ENCODE peak calls at places on chromosome 17, in six cellular contexts. One of them, this sample, is unnamed.

GRCh38 chr17:10197362-10197720 is 1.1 kb downstream of the GAS7 start:
- DNase-seq in heart left ventricle: no peak
- DNase-seq in hippocampal formation: no peak
- DNase-seq in ovary: peak
- DNase-seq in fibroblast of lung: no peak
- DNase-seq in psoas muscle: no peak
- DNase-seq in this sample: no peak

GRCh38 chr17:72089453-72089987 is 31.3 kb upstream of the SOX9 start:
- DNase-seq in heart left ventricle: no peak
- DNase-seq in fibroblast of lung: no peak
- DNase-seq in psoas muscle: no peak
- DNase-seq in ovary: no peak
- DNase-seq in hippocampal formation: no peak
- DNase-seq in this sample: no peak

GRCh38 chr17:41521574-41522261 is 3.0 kb upstream of the KRT15 start:
- DNase-seq in hippocampal formation: no peak
- DNase-seq in fibroblast of lung: peak
- DNase-seq in ovary: no peak
- DNase-seq in heart left ventricle: no peak
- DNase-seq in psoas muscle: no peak
- DNase-seq in this sample: peak

GRCh38 chr17:79633154-79633553 is 22.3 kb upstream of the RBFOX3 start:
- DNase-seq in psoas muscle: peak
- DNase-seq in fibroblast of lung: no peak
- DNase-seq in ovary: peak
- DNase-seq in hippocampal formation: no peak
- DNase-seq in heart left ventricle: no peak
- DNase-seq in this sample: no peak

GRCh38 chr17:76556759-76557367 is 17.0 kb downstream of the PRCD start:
- DNase-seq in heart left ventricle: no peak
- DNase-seq in ovary: no peak
- DNase-seq in fibroblast of lung: peak
- DNase-seq in psoas muscle: no peak
- DNase-seq in hippocampal formation: no peak
- DNase-seq in this sample: no peak

GRCh38 chr17:55520402-55520801 is 9.2 kb upstream of the SMIM36 start:
- DNase-seq in hippocampal formation: no peak
- DNase-seq in fibroblast of lung: no peak
- DNase-seq in ovary: no peak
- DNase-seq in psoas muscle: no peak
- DNase-seq in heart left ventricle: no peak
- DNase-seq in this sample: no peak

GRCh38 chr17:7634384-7634783 is 4.4 kb downstream of the SHBG start:
- DNase-seq in hippocampal formation: no peak
- DNase-seq in fibroblast of lung: peak
- DNase-seq in heart left ventricle: peak
- DNase-seq in ovary: peak
- DNase-seq in psoas muscle: no peak
- DNase-seq in this sample: no peak

GRCh38 chr17:8289103-8289397 is 580 bp downstream of the RANGRF start:
- DNase-seq in hippocampal formation: no peak
- DNase-seq in heart left ventricle: no peak
- DNase-seq in psoas muscle: peak
- DNase-seq in fibroblast of lung: no peak
- DNase-seq in ovary: no peak
- DNase-seq in this sample: no peak

GRCh38 chr17:49746791-49747490 is 17.0 kb downstream of the FAM117A start:
- DNase-seq in hippocampal formation: no peak
- DNase-seq in fibroblast of lung: no peak
- DNase-seq in heart left ventricle: no peak
- DNase-seq in ovary: no peak
- DNase-seq in psoas muscle: no peak
- DNase-seq in this sample: no peak

GRCh38 chr17:82065193-82065637 is 389 bp downstream of the DUS1L start:
- DNase-seq in psoas muscle: peak
- DNase-seq in fibroblast of lung: peak
- DNase-seq in heart left ventricle: peak
- DNase-seq in hippocampal formation: no peak
- DNase-seq in ovary: no peak
- DNase-seq in this sample: no peak

GRCh38 chr17:5097101-5097834 is 14.4 kb downstream of the ZNF232 start:
- DNase-seq in fibroblast of lung: no peak
- DNase-seq in ovary: peak
- DNase-seq in hippocampal formation: peak
- DNase-seq in heart left ventricle: peak
- DNase-seq in psoas muscle: peak
- DNase-seq in this sample: no peak

GRCh38 chr17:64028874-64029464 is 8.5 kb upstream of the ICAM2 start:
- DNase-seq in psoas muscle: peak
- DNase-seq in fibroblast of lung: peak
- DNase-seq in heart left ventricle: no peak
- DNase-seq in hippocampal formation: no peak
- DNase-seq in ovary: no peak
- DNase-seq in this sample: no peak

GRCh38 chr17:45234641-45235040 is 13.0 kb downstream of the FMNL1 start:
- DNase-seq in fibroblast of lung: no peak
- DNase-seq in psoas muscle: no peak
- DNase-seq in hippocampal formation: no peak
- DNase-seq in heart left ventricle: no peak
- DNase-seq in ovary: no peak
- DNase-seq in this sample: peak

GRCh38 chr17:45149037-45149668 is 878 bp downstream of the HEXIM1 start:
- DNase-seq in heart left ventricle: peak
- DNase-seq in fibroblast of lung: peak
- DNase-seq in ovary: peak
- DNase-seq in psoas muscle: peak
- DNase-seq in hippocampal formation: peak
- DNase-seq in this sample: peak

GRCh38 chr17:79819085-79819484 is 20.2 kb downstream of the CBX4 start:
- DNase-seq in psoas muscle: no peak
- DNase-seq in heart left ventricle: no peak
- DNase-seq in fibroblast of lung: no peak
- DNase-seq in hippocampal formation: no peak
- DNase-seq in ovary: no peak
- DNase-seq in this sample: no peak

GRCh38 chr17:4921320-4921719 is 10.8 kb upstream of the GP1BA start:
- DNase-seq in hippocampal formation: no peak
- DNase-seq in heart left ventricle: no peak
- DNase-seq in ovary: no peak
- DNase-seq in psoas muscle: no peak
- DNase-seq in fibroblast of lung: no peak
- DNase-seq in this sample: no peak

GRCh38 chr17:49708515-49709161 is 874 bp upstream of the SLC35B1 start:
- DNase-seq in hippocampal formation: no peak
- DNase-seq in ovary: no peak
- DNase-seq in heart left ventricle: no peak
- DNase-seq in fibroblast of lung: peak
- DNase-seq in psoas muscle: no peak
- DNase-seq in this sample: no peak

GRCh38 chr17:57747221-57748017 is 2.3 kb upstream of the CCDC182 start:
- DNase-seq in hippocampal formation: peak
- DNase-seq in psoas muscle: no peak
- DNase-seq in ovary: peak
- DNase-seq in fibroblast of lung: peak
- DNase-seq in heart left ventricle: no peak
- DNase-seq in this sample: peak

GRCh38 chr17:67194134-67194533 is 50.9 kb downstream of the HELZ start:
- DNase-seq in ovary: no peak
- DNase-seq in heart left ventricle: no peak
- DNase-seq in fibroblast of lung: peak
- DNase-seq in psoas muscle: no peak
- DNase-seq in hippocampal formation: no peak
- DNase-seq in this sample: peak

GRCh38 chr17:42281571-42282096 is 5.4 kb upstream of the STAT5B start:
- DNase-seq in fibroblast of lung: no peak
- DNase-seq in hippocampal formation: no peak
- DNase-seq in ovary: no peak
- DNase-seq in psoas muscle: peak
- DNase-seq in heart left ventricle: peak
- DNase-seq in this sample: no peak

GRCh38 chr17:7248811-7249210 is 2.7 kb downstream of the CTDNEP1 start:
- DNase-seq in psoas muscle: peak
- DNase-seq in heart left ventricle: no peak
- DNase-seq in hippocampal formation: no peak
- DNase-seq in fibroblast of lung: no peak
- DNase-seq in ovary: no peak
- DNase-seq in this sample: no peak

GRCh38 chr17:45973099-45973838 is 25.8 kb upstream of the STH start:
- DNase-seq in hippocampal formation: no peak
- DNase-seq in psoas muscle: peak
- DNase-seq in fibroblast of lung: no peak
- DNase-seq in heart left ventricle: no peak
- DNase-seq in ovary: no peak
- DNase-seq in this sample: no peak

GRCh38 chr17:61307905-61308886 is 91.4 kb upstream of the TBX2 start:
- DNase-seq in fibroblast of lung: peak
- DNase-seq in psoas muscle: no peak
- DNase-seq in heart left ventricle: no peak
- DNase-seq in ovary: no peak
- DNase-seq in hippocampal formation: no peak
- DNase-seq in this sample: peak

GRCh38 chr17:71338396-71338795 is 782.4 kb upstream of the SOX9 start:
- DNase-seq in fibroblast of lung: peak
- DNase-seq in heart left ventricle: no peak
- DNase-seq in psoas muscle: no peak
- DNase-seq in ovary: no peak
- DNase-seq in hippocampal formation: no peak
- DNase-seq in this sample: no peak

GRCh38 chr17:47789611-47790520 is 31.7 kb downstream of the OSBPL7 start:
- DNase-seq in heart left ventricle: peak
- DNase-seq in ovary: no peak
- DNase-seq in hippocampal formation: no peak
- DNase-seq in fibroblast of lung: peak
- DNase-seq in psoas muscle: peak
- DNase-seq in this sample: peak

GRCh38 chr17:12519956-12520594 is 145.6 kb upstream of the MYOCD start:
- DNase-seq in fibroblast of lung: peak
- DNase-seq in ovary: no peak
- DNase-seq in heart left ventricle: no peak
- DNase-seq in hippocampal formation: no peak
- DNase-seq in psoas muscle: no peak
- DNase-seq in this sample: no peak

GRCh38 chr17:40827746-40828453 is 5.5 kb upstream of the KRT10 start:
- DNase-seq in heart left ventricle: no peak
- DNase-seq in hippocampal formation: no peak
- DNase-seq in ovary: no peak
- DNase-seq in fibroblast of lung: peak
- DNase-seq in psoas muscle: no peak
- DNase-seq in this sample: no peak

GRCh38 chr17:83199500-83200201 is 120.2 kb downstream of the METRNL start:
- DNase-seq in fibroblast of lung: no peak
- DNase-seq in ovary: no peak
- DNase-seq in hippocampal formation: no peak
- DNase-seq in heart left ventricle: peak
- DNase-seq in psoas muscle: peak
- DNase-seq in this sample: no peak

GRCh38 chr17:38870259-38871165 is 654 bp downstream of the LASP1 start:
- DNase-seq in fibroblast of lung: peak
- DNase-seq in ovary: peak
- DNase-seq in heart left ventricle: peak
- DNase-seq in psoas muscle: peak
- DNase-seq in hippocampal formation: peak
- DNase-seq in this sample: peak

GRCh38 chr17:75774988-75775668 is 9.5 kb upstream of the UNK start:
- DNase-seq in ovary: no peak
- DNase-seq in psoas muscle: peak
- DNase-seq in hippocampal formation: no peak
- DNase-seq in fibroblast of lung: peak
- DNase-seq in heart left ventricle: no peak
- DNase-seq in this sample: no peak

GRCh38 chr17:72972263-72972951 is 120.1 kb downstream of the SLC39A11 start:
- DNase-seq in psoas muscle: no peak
- DNase-seq in hippocampal formation: no peak
- DNase-seq in heart left ventricle: no peak
- DNase-seq in ovary: no peak
- DNase-seq in fibroblast of lung: no peak
- DNase-seq in this sample: no peak